ENCODE peak calls at places on chromosome 10, in five cellular contexts. One of them, this sample, is unnamed.
A peak's percentile ranks its signal among the peaks of the same experiment; 100 is the strongest.

GRCh38 chr10:100746413-100746931 is 1.1 kb downstream of the PAX2 start:
- DNase-seq in astrocyte: no peak
- DNase-seq in thoracic aorta: no peak
- DNase-seq in GM20000: peak; percentile 32
- DNase-seq in AG04450: no peak
- DNase-seq in this sample: no peak

GRCh38 chr10:114458955-114459354 is 54.7 kb upstream of the AFAP1L2 start:
- DNase-seq in AG04450: no peak
- DNase-seq in thoracic aorta: no peak
- DNase-seq in astrocyte: no peak
- DNase-seq in GM20000: peak; percentile 42
- DNase-seq in this sample: no peak

GRCh38 chr10:111057006-111057405 is 19.8 kb upstream of the ADRA2A start:
- DNase-seq in astrocyte: no peak
- DNase-seq in thoracic aorta: no peak
- DNase-seq in GM20000: no peak
- DNase-seq in AG04450: no peak
- DNase-seq in this sample: no peak

GRCh38 chr10:102549549-102549948 is 45.8 kb downstream of the SUFU start:
- DNase-seq in GM20000: no peak
- DNase-seq in thoracic aorta: no peak
- DNase-seq in astrocyte: no peak
- DNase-seq in AG04450: no peak
- DNase-seq in this sample: no peak

GRCh38 chr10:101284171-101285092 is 55.2 kb upstream of the LBX1 start:
- DNase-seq in astrocyte: no peak
- DNase-seq in GM20000: no peak
- DNase-seq in AG04450: no peak
- DNase-seq in thoracic aorta: no peak
- DNase-seq in this sample: no peak

GRCh38 chr10:124640538-124641231 is 103.5 kb downstream of the FAM53B start:
- DNase-seq in thoracic aorta: no peak
- DNase-seq in astrocyte: no peak
- DNase-seq in GM20000: peak; percentile 71
- DNase-seq in AG04450: no peak
- DNase-seq in this sample: no peak

GRCh38 chr10:59432207-59432900 is 70.0 kb upstream of the FAM13C start:
- DNase-seq in GM20000: no peak
- DNase-seq in thoracic aorta: no peak
- DNase-seq in astrocyte: peak; percentile 51
- DNase-seq in AG04450: no peak
- DNase-seq in this sample: no peak

GRCh38 chr10:123565691-123566660 is 100.2 kb upstream of the GPR26 start:
- DNase-seq in thoracic aorta: no peak
- DNase-seq in astrocyte: no peak
- DNase-seq in GM20000: no peak
- DNase-seq in AG04450: no peak
- DNase-seq in this sample: no peak

GRCh38 chr10:91551856-91552255 is 81.0 kb downstream of the PPP1R3C start:
- DNase-seq in thoracic aorta: no peak
- DNase-seq in AG04450: peak; percentile 34
- DNase-seq in astrocyte: peak; percentile 47
- DNase-seq in GM20000: peak; percentile 32
- DNase-seq in this sample: peak; percentile 52

GRCh38 chr10:43479275-43479674 is 42.4 kb downstream of the ZNF487 start:
- DNase-seq in AG04450: no peak
- DNase-seq in GM20000: no peak
- DNase-seq in thoracic aorta: no peak
- DNase-seq in astrocyte: peak; percentile 8
- DNase-seq in this sample: peak; percentile 33

GRCh38 chr10:68561804-68562649 is 1.9 kb downstream of the TET1 start:
- DNase-seq in thoracic aorta: no peak
- DNase-seq in astrocyte: no peak
- DNase-seq in GM20000: peak; percentile 32
- DNase-seq in AG04450: no peak
- DNase-seq in this sample: no peak

GRCh38 chr10:26773633-26774032 is 76.1 kb downstream of the PDSS1 start:
- DNase-seq in AG04450: no peak
- DNase-seq in GM20000: no peak
- DNase-seq in thoracic aorta: no peak
- DNase-seq in astrocyte: peak; percentile 36
- DNase-seq in this sample: no peak

GRCh38 chr10:70537398-70538194 is 59.0 kb downstream of the PALD1 start:
- DNase-seq in astrocyte: no peak
- DNase-seq in thoracic aorta: no peak
- DNase-seq in GM20000: peak; percentile 46
- DNase-seq in AG04450: no peak
- DNase-seq in this sample: no peak
- TF ChIP-seq CTCF in astrocyte: peak; percentile 26
- TF ChIP-seq CTCF in thoracic aorta: no peak
- TF ChIP-seq CTCF in GM20000: peak; percentile 43
- TF ChIP-seq CTCF in AG04450: peak; percentile 34
- TF ChIP-seq CTCF in this sample: peak; percentile 55

DNA sequence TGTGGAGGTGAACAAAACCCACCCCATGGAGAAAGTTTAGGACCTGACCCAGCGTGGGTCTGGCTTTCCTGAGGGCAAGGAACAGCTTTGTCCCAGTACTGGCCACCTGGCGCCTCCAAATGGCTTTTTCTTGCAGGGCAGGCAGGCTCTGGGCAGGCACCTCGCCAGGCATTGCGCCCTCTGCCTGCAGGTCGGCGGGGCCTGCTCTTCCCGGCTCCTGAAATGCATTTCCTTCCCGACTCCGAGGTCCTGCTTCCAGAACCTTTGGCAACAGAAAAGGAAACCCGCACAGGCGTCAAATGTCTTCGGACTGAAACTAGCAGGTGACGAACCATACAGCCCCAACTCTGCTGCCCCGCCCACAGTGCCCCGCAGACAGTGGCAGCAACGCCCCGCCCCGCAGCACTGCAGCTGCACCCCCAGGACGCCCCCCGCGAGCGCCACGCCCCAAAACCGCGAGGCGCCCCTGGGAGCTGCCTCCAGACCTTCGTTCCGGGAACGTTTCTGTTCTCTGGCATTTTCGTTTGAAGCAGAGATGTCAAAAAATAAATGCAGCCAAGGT is 65.5 kb downstream of the C10orf143 start:
- DNase-seq in GM20000: no peak
- DNase-seq in AG04450: no peak
- DNase-seq in astrocyte: no peak
- DNase-seq in thoracic aorta: no peak
- DNase-seq in this sample: no peak
- TF ChIP-seq CTCF in GM20000: no peak
- TF ChIP-seq CTCF in AG04450: no peak
- TF ChIP-seq CTCF in astrocyte: no peak
- TF ChIP-seq CTCF in thoracic aorta: no peak
- TF ChIP-seq CTCF in this sample: peak; percentile 75

GRCh38 chr10:75751232-75751631 is 319.8 kb downstream of the LRMDA start:
- DNase-seq in GM20000: no peak
- DNase-seq in thoracic aorta: no peak
- DNase-seq in AG04450: no peak
- DNase-seq in astrocyte: no peak
- DNase-seq in this sample: no peak
- TF ChIP-seq CTCF in GM20000: no peak
- TF ChIP-seq CTCF in thoracic aorta: no peak
- TF ChIP-seq CTCF in AG04450: no peak
- TF ChIP-seq CTCF in astrocyte: no peak
- TF ChIP-seq CTCF in this sample: no peak

GRCh38 chr10:75020168-75020567 is 91.3 kb upstream of the SAMD8 start:
- DNase-seq in thoracic aorta: no peak
- DNase-seq in GM20000: no peak
- DNase-seq in AG04450: no peak
- DNase-seq in astrocyte: no peak
- DNase-seq in this sample: no peak

GRCh38 chr10:75021851-75022250 is 89.6 kb upstream of the SAMD8 start:
- DNase-seq in GM20000: no peak
- DNase-seq in thoracic aorta: no peak
- DNase-seq in AG04450: no peak
- DNase-seq in astrocyte: no peak
- DNase-seq in this sample: no peak

GRCh38 chr10:75018233-75018632 is 93.2 kb upstream of the SAMD8 start:
- DNase-seq in thoracic aorta: no peak
- DNase-seq in GM20000: no peak
- DNase-seq in astrocyte: no peak
- DNase-seq in AG04450: no peak
- DNase-seq in this sample: no peak

GRCh38 chr10:75018873-75019272 is 92.6 kb upstream of the SAMD8 start:
- DNase-seq in thoracic aorta: no peak
- DNase-seq in AG04450: no peak
- DNase-seq in GM20000: no peak
- DNase-seq in astrocyte: no peak
- DNase-seq in this sample: no peak

GRCh38 chr10:75019360-75019759 is 92.1 kb upstream of the SAMD8 start:
- DNase-seq in GM20000: no peak
- DNase-seq in AG04450: no peak
- DNase-seq in thoracic aorta: no peak
- DNase-seq in astrocyte: peak; percentile 25
- DNase-seq in this sample: peak; percentile 17
- TF ChIP-seq CTCF in GM20000: peak; percentile 12
- TF ChIP-seq CTCF in AG04450: peak; percentile 29
- TF ChIP-seq CTCF in thoracic aorta: peak; percentile 18
- TF ChIP-seq CTCF in astrocyte: peak; percentile 42
- TF ChIP-seq CTCF in this sample: peak; percentile 73

GRCh38 chr10:4077804-4078203 is 292.8 kb upstream of the KLF6 start:
- DNase-seq in thoracic aorta: no peak
- DNase-seq in GM20000: no peak
- DNase-seq in AG04450: no peak
- DNase-seq in astrocyte: no peak
- DNase-seq in this sample: no peak
- TF ChIP-seq CTCF in thoracic aorta: no peak
- TF ChIP-seq CTCF in GM20000: no peak
- TF ChIP-seq CTCF in AG04450: no peak
- TF ChIP-seq CTCF in astrocyte: no peak
- TF ChIP-seq CTCF in this sample: no peak

GRCh38 chr10:79502561-79503309 is 9.6 kb upstream of the EIF5AL1 start:
- DNase-seq in AG04450: no peak
- DNase-seq in thoracic aorta: no peak
- DNase-seq in astrocyte: no peak
- DNase-seq in GM20000: no peak
- DNase-seq in this sample: no peak
- TF ChIP-seq CTCF in AG04450: peak; percentile 39
- TF ChIP-seq CTCF in thoracic aorta: peak; percentile 29
- TF ChIP-seq CTCF in astrocyte: peak; percentile 13
- TF ChIP-seq CTCF in GM20000: no peak
- TF ChIP-seq CTCF in this sample: peak; percentile 55

GRCh38 chr10:71728218-71728737 is 8.7 kb upstream of the C10orf105 start:
- DNase-seq in AG04450: no peak
- DNase-seq in GM20000: peak; percentile 40
- DNase-seq in astrocyte: no peak
- DNase-seq in thoracic aorta: no peak
- DNase-seq in this sample: no peak

GRCh38 chr10:71725249-71725648 is 5.7 kb upstream of the C10orf105 start:
- DNase-seq in thoracic aorta: no peak
- DNase-seq in GM20000: no peak
- DNase-seq in astrocyte: no peak
- DNase-seq in AG04450: no peak
- DNase-seq in this sample: no peak

GRCh38 chr10:71727429-71728217 is 8.0 kb upstream of the C10orf105 start:
- DNase-seq in AG04450: no peak
- DNase-seq in GM20000: peak; percentile 78
- DNase-seq in astrocyte: no peak
- DNase-seq in thoracic aorta: no peak
- DNase-seq in this sample: no peak

GRCh38 chr10:71725998-71726672 is 6.6 kb upstream of the C10orf105 start:
- DNase-seq in thoracic aorta: no peak
- DNase-seq in GM20000: peak; percentile 63
- DNase-seq in AG04450: no peak
- DNase-seq in astrocyte: peak; percentile 56
- DNase-seq in this sample: peak; percentile 34

GRCh38 chr10:71726673-71727428 is 7.3 kb upstream of the C10orf105 start:
- DNase-seq in GM20000: peak; percentile 57
- DNase-seq in AG04450: no peak
- DNase-seq in astrocyte: no peak
- DNase-seq in thoracic aorta: no peak
- DNase-seq in this sample: no peak
- TF ChIP-seq CTCF in GM20000: no peak
- TF ChIP-seq CTCF in AG04450: no peak
- TF ChIP-seq CTCF in astrocyte: no peak
- TF ChIP-seq CTCF in thoracic aorta: no peak
- TF ChIP-seq CTCF in this sample: no peak

GRCh38 chr10:131899695-131900349 is 986 bp upstream of the PPP2R2D start:
- DNase-seq in thoracic aorta: no peak
- DNase-seq in AG04450: no peak
- DNase-seq in GM20000: no peak
- DNase-seq in astrocyte: no peak
- DNase-seq in this sample: no peak
- TF ChIP-seq CTCF in thoracic aorta: peak; percentile 5
- TF ChIP-seq CTCF in AG04450: peak; percentile 1
- TF ChIP-seq CTCF in GM20000: no peak
- TF ChIP-seq CTCF in astrocyte: no peak
- TF ChIP-seq CTCF in this sample: peak; percentile 43

This sample was measured in HFFc6.